ENCODE peak calls at places on chromosomes 3 and 15, in nine cellular contexts. L is breast epithelium, X is WERI-Rb-1, H is uterus, A is left ventricle myocardium inferior, J is body of pancreas, R is foreskin fibroblast, K is cardiac muscle cell, G is HFFc6. F is an unnamed sample.

GRCh38 chr3:136114421-136114820 is 81.7 kb downstream of the MSL2 start:
- DNase-seq in L (no peak), X (no peak), H (no peak), A (no peak), J (no peak), R (no peak), K (no peak), G (no peak), F (no peak)

GRCh38 chr3:46673151-46674030 is 20.1 kb downstream of the ALS2CL start:
- DNase-seq in L (no peak), X (peak), H (peak), A (peak), J (peak), R (no peak), K (no peak), G (no peak), F (no peak)

GRCh38 chr3:131901686-131902085 is 133.1 kb downstream of the CPNE4 start:
- DNase-seq in L (no peak), X (no peak), H (no peak), A (no peak), J (no peak), R (peak), K (no peak), G (no peak), F (no peak)

GRCh38 chr15:74043425-74044266 is 38.7 kb downstream of the GOLGA6A start:
- DNase-seq in L (no peak), X (no peak), H (peak), A (no peak), J (no peak), R (no peak), K (no peak), G (no peak), F (no peak)

GRCh38 chr3:8972614-8973013 is 9.3 kb upstream of the RAD18 start:
- DNase-seq in L (no peak), X (peak), H (no peak), A (no peak), J (no peak), R (peak), K (no peak), G (peak), F (no peak)

GRCh38 chr15:98124576-98124975 is 164.1 kb downstream of the ARRDC4 start:
- DNase-seq in L (no peak), X (no peak), H (no peak), A (no peak), J (no peak), R (peak), K (no peak), G (peak), F (no peak)

GRCh38 chr3:171468296-171468906 is 8.2 kb upstream of the TNIK start:
- DNase-seq in L (no peak), X (no peak), H (no peak), A (no peak), J (no peak), R (no peak), K (no peak), G (no peak), F (no peak)

GRCh38 chr15:28873585-28874139 is 12.1 kb upstream of the APBA2 start:
- DNase-seq in L (no peak), X (no peak), H (no peak), A (no peak), J (peak), R (peak), K (no peak), G (no peak), F (no peak)

GRCh38 chr15:71800190-71800589 is 10.2 kb upstream of the NR2E3 start:
- DNase-seq in L (no peak), X (no peak), H (no peak), A (no peak), J (no peak), R (peak), K (no peak), G (no peak), F (no peak)

GRCh38 chr3:80244390-80244789 is 476.6 kb upstream of the ROBO1 start:
- DNase-seq in L (no peak), X (no peak), H (no peak), A (no peak), J (no peak), R (peak), K (no peak), G (no peak), F (no peak)

GRCh38 chr3:150372320-150373118 is 35.6 kb upstream of the TSC22D2 start:
- DNase-seq in L (no peak), X (no peak), H (no peak), A (no peak), J (no peak), R (peak), K (no peak), G (peak), F (no peak)

GRCh38 chr3:52405601-52406115 is 39.2 kb downstream of the SEMA3G start:
- DNase-seq in L (no peak), X (no peak), H (no peak), A (no peak), J (no peak), R (no peak), K (no peak), G (no peak), F (no peak)

GRCh38 chr3:143070977-143071551 is 48.5 kb upstream of the CHST2 start:
- DNase-seq in L (no peak), X (no peak), H (no peak), A (no peak), J (no peak), R (peak), K (no peak), G (peak), F (no peak)

GRCh38 chr15:94081829-94082228 is 149.5 kb upstream of the MCTP2 start:
- DNase-seq in L (no peak), X (no peak), H (no peak), A (no peak), J (no peak), R (no peak), K (no peak), G (no peak), F (no peak)

GRCh38 chr3:69932501-69932900 is 67.0 kb upstream of the SAMMSON start:
- DNase-seq in L (no peak), X (no peak), H (no peak), A (no peak), J (no peak), R (no peak), K (no peak), G (no peak), F (no peak)

GRCh38 chr3:15405448-15406050 is 21.8 kb downstream of the METTL6 start:
- DNase-seq in L (no peak), X (no peak), H (no peak), A (no peak), J (no peak), R (peak), K (peak), G (peak), F (no peak)

GRCh38 chr15:72237286-72238224 is 6.6 kb upstream of the PKM start:
- DNase-seq in L (peak), X (no peak), H (peak), A (no peak), J (no peak), R (peak), K (no peak), G (peak), F (no peak)

GRCh38 chr3:183328164-183328563 is 75.1 kb downstream of the B3GNT5 start:
- DNase-seq in L (no peak), X (no peak), H (no peak), A (no peak), J (no peak), R (peak), K (no peak), G (no peak), F (no peak)

GRCh38 chr3:80983753-80984152 is 777.7 kb downstream of the GBE1 start:
- DNase-seq in L (no peak), X (no peak), H (no peak), A (no peak), J (no peak), R (no peak), K (no peak), G (no peak), F (no peak)

GRCh38 chr3:156751461-156752025 is 74.6 kb upstream of the LEKR1 start:
- DNase-seq in L (peak), X (no peak), H (peak), A (peak), J (no peak), R (peak), K (peak), G (peak), F (no peak)

DNA sequence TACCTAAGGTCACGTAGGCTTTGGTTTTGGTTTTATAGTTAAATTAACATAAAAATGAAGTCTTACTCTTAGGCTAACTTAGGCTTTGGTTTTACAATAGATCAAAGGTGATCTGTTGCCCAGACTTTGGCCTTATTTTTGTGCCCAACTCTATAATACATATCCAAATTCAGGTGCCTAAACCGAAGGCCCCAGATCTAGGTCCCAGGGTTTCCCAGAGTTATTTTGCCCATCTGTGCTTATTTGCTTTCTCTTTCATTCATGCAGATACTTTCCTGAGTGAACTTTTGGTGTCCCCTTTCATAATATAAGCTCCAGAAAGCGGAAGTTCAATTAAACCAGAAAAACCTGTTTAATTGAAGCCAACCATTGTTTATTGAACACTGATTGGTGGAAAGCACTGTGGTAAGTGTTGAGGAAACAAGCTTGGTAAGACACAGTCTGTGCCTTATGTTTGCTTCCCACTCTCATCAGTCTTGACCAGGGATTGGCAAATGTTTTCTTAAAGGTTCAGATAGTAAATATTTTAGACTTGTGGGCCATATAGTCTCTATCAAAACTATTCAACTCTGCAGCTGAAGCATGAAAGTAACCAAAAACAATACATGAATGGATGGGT is 209.7 kb downstream of the WDR72 start:
- DNase-seq in L (no peak), X (no peak), H (no peak), A (no peak), J (no peak), R (no peak), K (no peak), G (no peak), F (no peak)
- TF ChIP-seq CTCF in L (no peak), X (no peak), H (no peak), A (no peak), J (no peak), R (no peak), K (no peak), G (no peak), F (no peak)

GRCh38 chr3:89948008-89948407 is 840.6 kb downstream of the EPHA3 start:
- DNase-seq in L (no peak), X (no peak), H (no peak), A (no peak), J (no peak), R (no peak), K (no peak), G (no peak), F (no peak)
- TF ChIP-seq CTCF in L (no peak), X (no peak), H (no peak), A (no peak), J (no peak), R (no peak), K (no peak), G (no peak), F (no peak)

GRCh38 chr3:61877359-61877770 is 316.0 kb downstream of the PTPRG start:
- DNase-seq in L (no peak), X (no peak), H (no peak), A (no peak), J (no peak), R (peak), K (no peak), G (no peak), F (no peak)
- TF ChIP-seq CTCF in L (no peak), X (no peak), H (no peak), A (no peak), J (peak), R (no peak), K (peak), G (peak), F (peak)

GRCh38 chr3:74897006-74897405 is 282.5 kb upstream of the CNTN3 start:
- DNase-seq in L (no peak), X (no peak), H (no peak), A (no peak), J (no peak), R (peak), K (peak), G (peak), F (no peak)
- TF ChIP-seq CTCF in L (no peak), X (peak), H (no peak), A (peak), J (peak), R (peak), K (no peak), G (peak), F (peak)

GRCh38 chr3:2923390-2923789 is 186.8 kb downstream of the IL5RA start:
- DNase-seq in L (no peak), X (no peak), H (no peak), A (no peak), J (no peak), R (no peak), K (no peak), G (no peak), F (no peak)

GRCh38 chr3:2920103-2920502 is 190.1 kb downstream of the IL5RA start:
- DNase-seq in L (no peak), X (no peak), H (no peak), A (no peak), J (no peak), R (no peak), K (no peak), G (no peak), F (no peak)

GRCh38 chr3:2927252-2927651 is 182.9 kb downstream of the IL5RA start:
- DNase-seq in L (no peak), X (no peak), H (no peak), A (no peak), J (no peak), R (no peak), K (no peak), G (no peak), F (no peak)

DNA sequence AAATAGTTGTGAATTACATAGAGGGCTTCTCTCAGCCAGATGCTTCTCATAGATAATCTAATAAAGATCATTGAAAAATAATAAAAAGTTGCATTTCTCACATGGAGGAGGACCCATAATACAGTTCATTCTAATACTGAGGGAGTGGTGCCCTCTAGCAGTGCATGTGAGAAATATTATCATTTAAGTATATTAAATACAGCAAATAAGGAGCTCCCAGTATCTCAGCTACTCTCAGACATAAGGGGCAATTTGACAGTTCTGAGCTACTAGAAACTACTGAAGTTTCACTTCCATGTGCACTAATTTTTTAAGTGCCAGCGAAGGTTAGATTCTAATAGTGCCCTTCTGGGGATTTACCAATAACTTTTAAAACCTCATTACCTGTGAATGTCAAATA is 188.3 kb downstream of the IL5RA start:
- DNase-seq in L (no peak), X (no peak), H (no peak), A (no peak), J (no peak), R (no peak), K (peak), G (no peak), F (no peak)
- TF ChIP-seq CTCF in L (no peak), X (no peak), H (peak), A (peak), J (peak), R (no peak), K (peak), G (peak), F (peak)

GRCh38 chr3:154758109-154758868 is 321.8 kb upstream of the MME start:
- DNase-seq in L (no peak), X (no peak), H (no peak), A (no peak), J (no peak), R (peak), K (peak), G (peak), F (no peak)
- TF ChIP-seq CTCF in L (peak), X (no peak), H (no peak), A (peak), J (peak), R (peak), K (peak), G (peak), F (peak)

GRCh38 chr3:19250959-19251610 is 102.8 kb downstream of the KCNH8 start:
- DNase-seq in L (no peak), X (peak), H (no peak), A (no peak), J (peak), R (no peak), K (no peak), G (no peak), F (no peak)

GRCh38 chr3:19254784-19255338 is 106.6 kb downstream of the KCNH8 start:
- DNase-seq in L (no peak), X (no peak), H (no peak), A (no peak), J (no peak), R (no peak), K (no peak), G (no peak), F (no peak)

GRCh38 chr3:19254189-19254588 is 105.9 kb downstream of the KCNH8 start:
- DNase-seq in L (no peak), X (no peak), H (no peak), A (no peak), J (no peak), R (no peak), K (no peak), G (no peak), F (no peak)

GRCh38 chr3:19256313-19256712 is 108.0 kb downstream of the KCNH8 start:
- DNase-seq in L (no peak), X (no peak), H (no peak), A (no peak), J (no peak), R (no peak), K (peak), G (no peak), F (no peak)
- TF ChIP-seq CTCF in L (no peak), X (peak), H (no peak), A (no peak), J (no peak), R (no peak), K (no peak), G (no peak), F (no peak)

GRCh38 chr15:95923797-95924196 is 406.7 kb upstream of the NR2F2 start:
- DNase-seq in L (no peak), X (no peak), H (no peak), A (no peak), J (no peak), R (no peak), K (no peak), G (no peak), F (no peak)
- TF ChIP-seq CTCF in L (no peak), X (no peak), H (no peak), A (no peak), J (no peak), R (no peak), K (no peak), G (no peak), F (no peak)

GRCh38 chr3:72120806-72121778 is 336.1 kb upstream of the PROK2 start:
- DNase-seq in L (no peak), X (no peak), H (no peak), A (no peak), J (no peak), R (no peak), K (no peak), G (no peak), F (no peak)
- TF ChIP-seq CTCF in L (no peak), X (no peak), H (no peak), A (no peak), J (no peak), R (no peak), K (no peak), G (no peak), F (no peak)

GRCh38 chr15:90818251-90819210 is 49.9 kb upstream of the FURIN start:
- DNase-seq in L (no peak), X (peak), H (no peak), A (peak), J (no peak), R (peak), K (no peak), G (no peak), F (no peak)
- TF ChIP-seq CTCF in L (no peak), X (peak), H (no peak), A (peak), J (no peak), R (no peak), K (peak), G (peak), F (peak)

F was measured in progenitor cell of endocrine pancreas.